ENCODE peak calls at places on chromosome 16, in nine cellular contexts. C is fibroblast of the aortic adventitia; R is NCI-H1436; K is hepatic stellate cell; V is NCI-H1092; Q is CD4-positive, CD25-positive, alpha-beta regulatory T cell; Z is heart right ventricle; W is T47D; P is GM20000. E is an unnamed sample.

GRCh38 chr16:56305956-56306565 is 114.8 kb downstream of the GNAO1 start:
- DNase-seq in Z (no peak), R (no peak), K (no peak), C (no peak), W (no peak), P (no peak), V (no peak), Q (no peak), E (no peak)

GRCh38 chr16:14302399-14303181 is 231.5 kb downstream of the MRTFB start:
- DNase-seq in K (peak), W (no peak), Z (peak), R (peak), C (no peak), V (no peak), P (peak), Q (no peak), E (peak)

GRCh38 chr16:9159839-9160550 is 68.6 kb downstream of the HAPSTR1 start:
- DNase-seq in V (no peak), Q (peak), K (peak), P (peak), C (peak), W (peak), Z (peak), R (peak), E (peak)

GRCh38 chr16:3580686-3581085 is 3.5 kb upstream of the NLRC3 start:
- DNase-seq in V (no peak), C (no peak), W (no peak), Z (no peak), Q (no peak), K (no peak), R (no peak), P (no peak), E (no peak)

GRCh38 chr16:69934751-69935150 is 16.4 kb upstream of the CLEC18A start:
- DNase-seq in V (no peak), K (no peak), Z (no peak), W (no peak), P (no peak), Q (no peak), C (no peak), R (no peak), E (no peak)

GRCh38 chr16:48531011-48531962 is 78.7 kb downstream of the N4BP1 start:
- DNase-seq in K (no peak), R (no peak), Q (no peak), V (no peak), C (peak), P (no peak), W (no peak), Z (no peak), E (no peak)

GRCh38 chr16:87072101-87072500 is 245.1 kb downstream of the C16orf95 start:
- DNase-seq in P (no peak), K (no peak), C (no peak), Q (no peak), Z (no peak), V (no peak), W (no peak), R (no peak), E (no peak)

GRCh38 chr16:57517397-57518367 is 18.7 kb downstream of the CCDC102A start:
- DNase-seq in V (no peak), Q (no peak), Z (no peak), C (no peak), W (no peak), K (no peak), P (no peak), R (no peak), E (no peak)

GRCh38 chr16:70715113-70715711 is 29.4 kb upstream of the MTSS2 start:
- DNase-seq in K (peak), R (no peak), W (peak), Z (peak), Q (no peak), C (peak), P (no peak), V (peak), E (no peak)

GRCh38 chr16:74691093-74691855 is 9.4 kb downstream of the MLKL start:
- DNase-seq in Z (no peak), K (peak), C (no peak), V (no peak), W (no peak), R (no peak), P (no peak), Q (no peak), E (no peak)

GRCh38 chr16:1434644-1435592 is 4.0 kb downstream of the PERCC1 start:
- DNase-seq in Z (no peak), Q (no peak), P (no peak), W (no peak), K (no peak), R (no peak), V (no peak), C (no peak), E (no peak)

GRCh38 chr16:68764866-68765265 is 27.8 kb downstream of the CDH1 start:
- DNase-seq in Q (peak), W (no peak), K (no peak), C (no peak), P (no peak), Z (no peak), V (no peak), R (no peak), E (no peak)

GRCh38 chr16:72120026-72120425 is 26.4 kb downstream of the DHX38 start:
- DNase-seq in Q (no peak), K (no peak), W (no peak), Z (no peak), C (no peak), P (no peak), R (no peak), V (no peak), E (no peak)

GRCh38 chr16:58832496-58832895 is 98.4 kb upstream of the GOT2 start:
- DNase-seq in Z (no peak), P (no peak), W (no peak), C (no peak), V (no peak), Q (no peak), R (no peak), K (no peak), E (no peak)

GRCh38 chr16:17776888-17777287 is 306.1 kb upstream of the XYLT1 start:
- DNase-seq in P (no peak), V (no peak), W (no peak), Z (no peak), K (no peak), R (no peak), C (no peak), Q (no peak), E (no peak)

GRCh38 chr16:23509441-23509754 is 896 bp downstream of the GGA2 start:
- DNase-seq in V (no peak), Q (no peak), R (no peak), Z (no peak), K (no peak), C (no peak), W (no peak), P (no peak), E (no peak)

GRCh38 chr16:1199342-1200013 is 25.6 kb downstream of the TPSG1 start:
- DNase-seq in W (no peak), P (no peak), R (no peak), K (no peak), V (no peak), Z (no peak), C (no peak), Q (no peak), E (no peak)

GRCh38 chr16:90057738-90058173 is 19.4 kb downstream of the PRDM7 start:
- DNase-seq in R (no peak), Q (peak), P (peak), Z (no peak), W (no peak), C (peak), K (peak), V (no peak), E (no peak)

GRCh38 chr16:57500578-57501111 is 14.4 kb upstream of the DOK4 start:
- DNase-seq in C (no peak), W (no peak), P (no peak), Q (peak), R (no peak), Z (no peak), K (no peak), V (no peak), E (no peak)

GRCh38 chr16:30706046-30706445 is 7.1 kb downstream of the SRCAP start:
- DNase-seq in R (no peak), W (no peak), V (no peak), Z (no peak), C (no peak), K (no peak), P (no peak), Q (no peak), E (no peak)

GRCh38 chr16:49111351-49111750 is 170.3 kb downstream of the CBLN1 start:
- DNase-seq in P (no peak), V (no peak), Q (no peak), Z (no peak), R (no peak), W (no peak), K (no peak), C (no peak), E (no peak)

GRCh38 chr16:9139965-9140364 is 48.5 kb downstream of the HAPSTR1 start:
- DNase-seq in Z (no peak), R (no peak), Q (no peak), P (peak), V (no peak), W (no peak), C (peak), K (no peak), E (no peak)

GRCh38 chr16:17313085-17313611 is 157.6 kb downstream of the XYLT1 start:
- DNase-seq in W (no peak), Z (peak), R (no peak), K (no peak), V (no peak), P (no peak), C (no peak), Q (no peak), E (no peak)

GRCh38 chr16:17246577-17246885 is 224.2 kb downstream of the XYLT1 start:
- DNase-seq in W (no peak), K (no peak), V (no peak), C (no peak), R (no peak), Z (no peak), Q (no peak), P (no peak), E (no peak)

GRCh38 chr16:85056211-85056748 is 28.7 kb downstream of the KIAA0513 start:
- DNase-seq in R (no peak), W (no peak), Z (no peak), P (no peak), V (no peak), K (peak), Q (no peak), C (peak), E (no peak)

E was measured in GM19239.